ENCODE peak calls at places on chromosomes 1 and 21, in four cellular contexts. N is choroid plexus epithelial cell, F is mammary epithelial cell, W is WTC11. O is an unnamed sample.

GRCh38 chr21:25626752-25627151 is 12.3 kb upstream of the JAM2 start:
- DNase-seq in W (no peak), F (no peak), N (peak; percentile 30), O (peak; percentile 45)

GRCh38 chr1:169682077-169682476 is 29.3 kb downstream of the SELL start:
- DNase-seq in F (no peak), N (no peak), W (no peak), O (no peak)

GRCh38 chr21:44984428-44984791 is 44.6 kb downstream of the SLX9 start:
- DNase-seq in N (no peak), W (no peak), F (no peak), O (no peak)

GRCh38 chr1:210698661-210699060 is 370.0 kb downstream of the HHAT start:
- DNase-seq in N (no peak), F (no peak), W (no peak), O (no peak)

GRCh38 chr1:113073457-113073950 is 506 bp downstream of the LRIG2 start:
- DNase-seq in W (peak; percentile 81), N (peak; percentile 69), F (no peak), O (peak; percentile 52)

GRCh38 chr1:52904590-52905375 is 16.8 kb downstream of the ECHDC2 start:
- DNase-seq in N (peak; percentile 41), W (peak; percentile 78), F (no peak), O (peak; percentile 27)

GRCh38 chr1:86779308-86780191 is 75.2 kb downstream of the SH3GLB1 start:
- DNase-seq in F (peak; percentile 21), N (peak; percentile 86), W (no peak), O (peak; percentile 95)

GRCh38 chr1:178220094-178220493 is 126.2 kb downstream of the RASAL2 start:
- DNase-seq in F (peak; percentile 75), N (peak; percentile 53), W (no peak), O (peak; percentile 76)

GRCh38 chr1:42260376-42261078 is 74.5 kb downstream of the FOXJ3 start:
- DNase-seq in W (no peak), F (no peak), N (no peak), O (no peak)

GRCh38 chr1:5341471-5341870 is 650.8 kb downstream of the NPHP4 start:
- DNase-seq in F (no peak), W (no peak), N (no peak), O (no peak)

GRCh38 chr21:33539612-33540011 is 2.3 kb downstream of the GART start:
- DNase-seq in N (peak; percentile 42), F (no peak), W (no peak), O (no peak)

GRCh38 chr1:183630748-183631147 is 4.8 kb downstream of the ARPC5 start:
- DNase-seq in N (peak; percentile 47), F (no peak), W (no peak), O (peak; percentile 20)

GRCh38 chr1:81560629-81561028 is 240.1 kb upstream of the ADGRL2 start:
- DNase-seq in F (no peak), W (no peak), N (no peak), O (no peak)

GRCh38 chr1:77438239-77438913 is 156.6 kb downstream of the AK5 start:
- DNase-seq in N (peak; percentile 80), F (no peak), W (no peak), O (peak; percentile 9)

GRCh38 chr1:12141533-12141855 is 25.3 kb upstream of the TNFRSF1B start:
- DNase-seq in F (no peak), N (no peak), W (no peak), O (no peak)

GRCh38 chr1:53369034-53369750 is 41.3 kb upstream of the LRP8 start:
- DNase-seq in W (no peak), N (no peak), F (no peak), O (no peak)

GRCh38 chr1:165876121-165876520 is 48.7 kb downstream of the UCK2 start:
- DNase-seq in F (no peak), W (no peak), N (no peak), O (no peak)

GRCh38 chr1:22289251-22289995 is 146.5 kb upstream of the WNT4 start:
- DNase-seq in F (no peak), W (no peak), N (peak; percentile 86), O (no peak)

GRCh38 chr21:42974832-42975820 is 764 bp downstream of the PKNOX1 start:
- DNase-seq in F (peak; percentile 46), W (peak; percentile 39), N (peak; percentile 69), O (peak; percentile 52)

GRCh38 chr1:67629370-67630075 is 55.5 kb upstream of the GADD45A start:
- DNase-seq in N (no peak), W (no peak), F (peak; percentile 62), O (peak; percentile 71)

GRCh38 chr1:186849271-186849671 is 20.5 kb downstream of the PLA2G4A start:
- DNase-seq in N (no peak), W (no peak), F (no peak), O (no peak)

GRCh38 chr1:10530281-10530740 is 55.6 kb downstream of the PEX14 start:
- DNase-seq in W (peak; percentile 87), F (peak; percentile 73), N (peak; percentile 79), O (peak; percentile 74)

GRCh38 chr1:7117599-7118281 is 332.5 kb downstream of the CAMTA1 start:
- DNase-seq in W (peak; percentile 55), F (peak; percentile 87), N (peak; percentile 92), O (peak; percentile 79)

GRCh38 chr1:44212355-44213221 is 683 bp upstream of the DMAP1 start:
- DNase-seq in N (no peak), F (no peak), W (no peak), O (no peak)

GRCh38 chr21:45990741-45991605 is 9.4 kb downstream of the COL6A1 start:
- DNase-seq in W (peak; percentile 9), F (no peak), N (no peak), O (no peak)

GRCh38 chr1:240516069-240516468 is 95.9 kb downstream of the GREM2 start:
- DNase-seq in N (no peak), F (no peak), W (no peak), O (no peak)

DNA sequence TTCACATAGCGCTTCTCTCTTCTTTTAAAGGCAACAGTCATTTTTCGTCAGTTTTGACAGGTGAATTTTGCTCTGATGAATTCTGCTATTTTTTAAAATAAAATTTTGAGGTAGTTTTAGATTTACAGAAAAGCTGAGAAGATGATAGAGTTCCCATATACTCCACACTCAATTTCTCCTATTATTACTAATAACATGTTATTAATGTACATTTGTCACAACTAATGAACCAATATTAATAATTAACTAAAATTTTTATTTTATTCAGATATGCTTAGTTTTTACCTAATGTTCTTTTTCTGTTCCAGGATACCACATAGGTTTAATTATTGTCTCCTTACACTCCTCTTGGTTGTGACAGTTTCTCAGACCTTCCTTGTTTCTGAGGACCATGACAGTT is 197.0 kb downstream of the ZC3H11B start:
- DNase-seq in F (no peak), W (no peak), N (no peak), O (no peak)
- TF ChIP-seq CTCF in F (no peak), W (no peak), N (no peak), O (no peak)

GRCh38 chr1:2908561-2908960 is 107.1 kb upstream of the TTC34 start:
- DNase-seq in F (no peak), W (no peak), N (no peak), O (no peak)

GRCh38 chr1:2906620-2907019 is 105.1 kb upstream of the TTC34 start:
- DNase-seq in W (no peak), F (no peak), N (no peak), O (no peak)

GRCh38 chr1:2907051-2907450 is 105.6 kb upstream of the TTC34 start:
- DNase-seq in F (no peak), W (no peak), N (no peak), O (no peak)

GRCh38 chr1:2909797-2910196 is 108.3 kb upstream of the TTC34 start:
- DNase-seq in F (no peak), W (no peak), N (no peak), O (no peak)

GRCh38 chr1:2908081-2908480 is 106.6 kb upstream of the TTC34 start:
- DNase-seq in W (no peak), F (no peak), N (no peak), O (no peak)
- TF ChIP-seq CTCF in W (no peak), F (no peak), N (no peak), O (no peak)

DNA sequence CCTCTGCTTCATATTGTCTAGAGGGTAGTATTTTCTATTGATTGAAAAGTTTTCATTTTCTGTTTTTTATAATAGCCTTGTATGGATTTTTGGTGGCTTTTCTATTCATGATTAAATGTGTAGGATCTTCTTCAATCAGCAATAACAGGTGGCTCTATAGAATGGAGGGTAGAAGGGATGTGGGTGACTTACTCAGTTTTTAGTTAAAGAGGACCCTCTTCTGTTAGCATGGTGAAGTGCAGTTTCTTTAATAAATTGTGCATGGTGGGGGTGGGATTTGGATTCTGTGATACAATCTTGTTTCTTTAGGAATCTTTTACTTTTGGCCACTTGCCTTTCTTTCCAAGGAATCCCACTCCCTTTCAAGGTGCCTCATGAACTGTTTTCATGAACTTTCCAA is 64.7 kb downstream of the SLC35A3 start:
- DNase-seq in W (no peak), N (peak; percentile 69), F (no peak), O (peak; percentile 36)
- TF ChIP-seq CTCF in W (no peak), N (peak; percentile 58), F (peak; percentile 21), O (peak; percentile 19)

GRCh38 chr1:209417761-209418160 is 165.8 kb upstream of the CAMK1G start:
- DNase-seq in F (peak; percentile 76), N (no peak), W (no peak), O (no peak)

GRCh38 chr1:209416660-209417059 is 166.9 kb upstream of the CAMK1G start:
- DNase-seq in W (no peak), F (peak; percentile 43), N (no peak), O (no peak)

GRCh38 chr1:209413062-209413461 is 170.5 kb upstream of the CAMK1G start:
- DNase-seq in F (no peak), W (no peak), N (no peak), O (no peak)

GRCh38 chr1:209414803-209415329 is 168.6 kb upstream of the CAMK1G start:
- DNase-seq in F (no peak), W (peak; percentile 16), N (no peak), O (no peak)

GRCh38 chr1:209416009-209416408 is 167.5 kb upstream of the CAMK1G start:
- DNase-seq in W (no peak), N (peak; percentile 24), F (peak; percentile 100), O (peak; percentile 100)
- TF ChIP-seq CTCF in W (no peak), N (no peak), F (peak; percentile 18), O (no peak)

DNA sequence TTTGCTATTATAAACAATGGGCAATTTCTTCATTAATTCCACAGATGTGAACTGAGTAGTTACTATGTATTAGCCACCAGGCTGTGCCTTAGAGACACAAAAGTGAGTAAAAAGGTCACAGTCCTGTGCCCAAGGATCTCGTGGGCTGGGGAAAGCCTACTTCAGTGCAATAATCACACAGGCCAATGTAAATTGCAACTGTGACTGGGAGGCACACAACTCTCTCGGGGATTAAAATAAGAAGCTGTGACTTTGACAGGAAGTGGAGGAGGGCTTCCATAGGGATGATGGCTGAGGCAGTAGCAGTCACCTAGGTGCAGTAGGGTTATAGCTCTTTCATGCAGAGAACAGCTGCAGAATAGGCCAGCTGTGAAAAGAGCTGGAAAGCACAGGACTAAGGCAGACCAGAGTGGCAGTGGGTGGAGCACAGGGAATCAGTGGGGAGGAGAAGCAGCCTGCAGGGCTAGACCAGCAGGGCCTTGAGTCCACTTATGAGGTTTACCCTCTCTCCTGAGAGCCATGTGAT is 121.9 kb downstream of the MAB21L3 start:
- DNase-seq in N (peak; percentile 2), F (no peak), W (no peak), O (peak; percentile 36)
- TF ChIP-seq CTCF in N (no peak), F (peak; percentile 23), W (no peak), O (no peak)

DNA sequence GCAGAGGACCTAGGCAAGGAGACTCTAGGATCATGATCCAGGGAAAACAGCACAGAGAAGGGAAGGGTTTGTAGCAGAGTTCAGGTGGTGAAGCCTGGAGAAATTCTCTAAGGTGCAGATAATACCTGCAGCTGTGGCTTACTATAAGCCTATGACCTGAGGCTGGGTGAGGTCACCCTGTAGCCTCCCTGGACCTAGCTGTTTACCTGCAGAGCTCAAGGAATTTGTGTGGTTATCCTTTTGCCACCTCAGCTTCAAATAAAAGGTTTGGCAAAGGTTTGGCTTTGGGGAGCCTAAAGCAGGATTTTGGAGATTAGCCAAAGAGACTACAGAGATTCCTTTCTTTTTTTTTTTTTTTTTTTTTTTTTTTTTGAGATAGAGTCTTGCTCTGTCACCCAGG is 79.5 kb upstream of the ZNF648 start:
- DNase-seq in W (no peak), N (no peak), F (peak; percentile 36), O (peak; percentile 24)
- TF ChIP-seq CTCF in W (no peak), N (no peak), F (no peak), O (no peak)